ENCODE peak calls at places on chromosomes 3 and 15, in six cellular contexts. N is PC-3, Z is tibial artery, W is hepatocyte, D is breast epithelium, A is adrenal gland. Q is an unnamed sample.

GRCh38 chr3:160531311-160531710 is 34.1 kb downstream of the KPNA4 start:
- DNase-seq in N (no peak), Z (no peak), W (no peak), D (no peak), A (no peak), Q (no peak)

GRCh38 chr15:61916104-61916503 is 144.1 kb downstream of the VPS13C start:
- DNase-seq in N (no peak), Z (no peak), W (no peak), D (no peak), A (no peak), Q (no peak)

GRCh38 chr3:100730524-100730923 is 21.2 kb downstream of the TFG start:
- DNase-seq in N (no peak), Z (no peak), W (no peak), D (no peak), A (no peak), Q (no peak)

GRCh38 chr3:11161666-11162065 is 7.4 kb downstream of the HRH1 start:
- DNase-seq in N (no peak), Z (peak; percentile 31), W (no peak), D (no peak), A (no peak), Q (no peak)

GRCh38 chr3:123768480-123769359 is 115.4 kb downstream of the MYLK start:
- DNase-seq in N (no peak), Z (no peak), W (no peak), D (no peak), A (no peak), Q (no peak)

GRCh38 chr3:194598771-194599557 is 34.3 kb downstream of the TMEM44 start:
- DNase-seq in N (no peak), Z (no peak), W (no peak), D (no peak), A (no peak), Q (no peak)

GRCh38 chr3:126013742-126014141 is 44.8 kb downstream of the ROPN1B start:
- DNase-seq in N (no peak), Z (peak; percentile 45), W (no peak), D (no peak), A (no peak), Q (no peak)

GRCh38 chr3:28349397-28350000 is 875 bp upstream of the AZI2 start:
- DNase-seq in N (peak; percentile 55), Z (no peak), W (no peak), D (no peak), A (no peak), Q (peak; percentile 67)

GRCh38 chr15:98787936-98788757 is 139.8 kb downstream of the IGF1R start:
- DNase-seq in N (no peak), Z (no peak), W (peak; percentile 63), D (peak; percentile 32), A (no peak), Q (no peak)

GRCh38 chr3:11914651-11915050 is 68.0 kb upstream of the TAMM41 start:
- DNase-seq in N (no peak), Z (no peak), W (no peak), D (no peak), A (no peak), Q (no peak)

GRCh38 chr3:8983591-8983990 is 20.3 kb upstream of the RAD18 start:
- DNase-seq in N (peak; percentile 12), Z (no peak), W (no peak), D (no peak), A (no peak), Q (no peak)

GRCh38 chr15:43505723-43506122 is 11.7 kb upstream of the MAP1A start:
- DNase-seq in N (no peak), Z (no peak), W (peak; percentile 51), D (no peak), A (no peak), Q (no peak)

GRCh38 chr15:87498545-87498944 is 758.0 kb downstream of the NTRK3 start:
- DNase-seq in N (peak; percentile 54), Z (no peak), W (peak; percentile 6), D (no peak), A (no peak), Q (peak; percentile 32)

GRCh38 chr15:36230741-36231140 is 348.7 kb upstream of the CDIN1 start:
- DNase-seq in N (no peak), Z (no peak), W (no peak), D (no peak), A (no peak), Q (no peak)

GRCh38 chr3:127377801-127378442 is 90.1 kb upstream of the PRR20G start:
- DNase-seq in N (no peak), Z (no peak), W (no peak), D (no peak), A (no peak), Q (no peak)

GRCh38 chr15:92891533-92892200 is 8.5 kb upstream of the CHD2 start:
- DNase-seq in N (no peak), Z (no peak), W (no peak), D (no peak), A (no peak), Q (no peak)

GRCh38 chr15:90893175-90894090 is 9.1 kb downstream of the FES start:
- DNase-seq in N (no peak), Z (peak; percentile 61), W (no peak), D (no peak), A (no peak), Q (no peak)

GRCh38 chr3:18641916-18642315 is 216.8 kb upstream of the SATB1 start:
- DNase-seq in N (peak; percentile 35), Z (no peak), W (no peak), D (no peak), A (no peak), Q (no peak)

GRCh38 chr3:8386221-8386620 is 115.4 kb upstream of the LMCD1 start:
- DNase-seq in N (peak; percentile 47), Z (no peak), W (no peak), D (no peak), A (no peak), Q (peak; percentile 24)

GRCh38 chr3:141875893-141876380 is 506 bp upstream of the ATP1B3 start:
- DNase-seq in N (no peak), Z (peak; percentile 93), W (no peak), D (no peak), A (peak; percentile 71), Q (peak; percentile 56)

GRCh38 chr3:181711325-181712135 is at the start of gene SOX2:
- DNase-seq in N (peak; percentile 69), Z (no peak), W (peak; percentile 93), D (no peak), A (no peak), Q (peak; percentile 64)

DNA sequence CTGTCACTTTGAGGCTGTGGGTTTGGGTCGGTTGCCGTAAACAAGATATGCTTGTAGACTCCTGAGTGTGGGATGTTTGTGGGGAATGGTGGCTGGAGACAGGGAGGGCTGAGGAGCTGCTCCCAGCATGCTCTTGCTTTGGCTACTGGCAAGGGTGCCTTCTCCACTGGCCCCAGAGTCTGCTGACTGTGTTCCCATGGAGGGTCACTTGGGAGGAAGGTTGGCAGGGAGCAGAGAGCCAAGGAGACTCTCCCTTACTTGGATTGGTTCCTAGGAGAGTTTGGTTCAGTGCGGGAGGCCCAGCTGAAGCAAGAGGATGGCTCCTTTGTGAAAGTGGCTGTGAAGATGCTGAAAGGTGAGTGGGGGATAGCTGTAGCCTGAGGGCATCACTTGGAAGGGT is 11.8 kb downstream of the TYRO3 start:
- DNase-seq in N (no peak), Z (no peak), W (no peak), D (no peak), A (no peak), Q (no peak)
- H3K27ac ChIP-seq in N (no peak overlapping the region), Z (no peak overlapping the region), W (no peak overlapping the region), D (no peak overlapping the region), A (no peak overlapping the region), Q (no peak overlapping the region)

GRCh38 chr3:64344721-64345207 is 119.5 kb upstream of the PRICKLE2 start:
- DNase-seq in N (peak; percentile 59), Z (no peak), W (peak; percentile 58), D (no peak), A (no peak), Q (no peak)
- H3K4me1 ChIP-seq in N (peaks cover 32% of the 10 kb centered on the region), Z (peaks cover 21% of the 10 kb centered on the region), W (peaks cover 47% of the 10 kb centered on the region), D (peaks cover 7% of the 10 kb centered on the region), A (peaks cover 2% of the 10 kb centered on the region), Q (peaks cover 33% of the 10 kb centered on the region)

DNA sequence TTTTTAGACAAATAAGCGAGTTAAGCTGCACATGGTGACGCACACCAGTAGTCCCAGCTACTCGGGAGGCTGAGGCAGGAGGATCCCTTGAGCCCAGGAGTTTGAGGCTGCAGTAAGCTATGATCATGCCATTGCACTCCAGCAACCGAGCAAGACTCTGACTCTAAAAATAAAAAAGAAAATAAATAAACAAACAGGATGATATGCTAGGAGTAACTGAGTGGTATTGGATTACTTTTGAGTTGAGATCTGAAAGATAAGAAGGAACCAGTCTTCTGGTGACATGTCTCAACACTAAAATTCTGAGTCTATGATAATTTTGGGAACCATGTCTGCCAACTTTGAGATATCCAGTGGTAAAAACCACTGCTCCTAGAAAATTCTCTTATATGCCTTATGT is 109.1 kb upstream of the SKOR1 start:
- DNase-seq in N (no peak), Z (no peak), W (no peak), D (no peak), A (no peak), Q (no peak)
- H3K27me3 ChIP-seq in N (no peaks in the 10 kb centered on the region), Z (no peaks in the 10 kb centered on the region), W (no peaks in the 10 kb centered on the region), D (no peaks in the 10 kb centered on the region), A (no peaks in the 10 kb centered on the region), Q (no peaks in the 10 kb centered on the region)

GRCh38 chr15:95292790-95293450 is 1037.6 kb upstream of the NR2F2 start:
- DNase-seq in N (peak; percentile 82), Z (no peak), W (no peak), D (no peak), A (no peak), Q (no peak)
- H3K27ac ChIP-seq in N (peak overlapping the region; percentile 57), Z (peak overlapping the region; percentile 46), W (no peak overlapping the region), D (no peak overlapping the region), A (peak overlapping the region; percentile 30), Q (no peak overlapping the region)

GRCh38 chr3:13018561-13019242 is 54.5 kb downstream of the IQSEC1 start:
- DNase-seq in N (no peak), Z (peak; percentile 77), W (no peak), D (no peak), A (peak; percentile 56), Q (no peak)

GRCh38 chr3:13019243-13019701 is 54.0 kb downstream of the IQSEC1 start:
- DNase-seq in N (no peak), Z (peak; percentile 81), W (peak; percentile 72), D (no peak), A (peak; percentile 92), Q (peak; percentile 10)

GRCh38 chr3:13020159-13020558 is 53.1 kb downstream of the IQSEC1 start:
- DNase-seq in N (no peak), Z (peak; percentile 51), W (no peak), D (no peak), A (peak; percentile 37), Q (no peak)

GRCh38 chr3:13021141-13021933 is 51.9 kb downstream of the IQSEC1 start:
- DNase-seq in N (no peak), Z (peak; percentile 64), W (no peak), D (no peak), A (peak; percentile 74), Q (no peak)

DNA sequence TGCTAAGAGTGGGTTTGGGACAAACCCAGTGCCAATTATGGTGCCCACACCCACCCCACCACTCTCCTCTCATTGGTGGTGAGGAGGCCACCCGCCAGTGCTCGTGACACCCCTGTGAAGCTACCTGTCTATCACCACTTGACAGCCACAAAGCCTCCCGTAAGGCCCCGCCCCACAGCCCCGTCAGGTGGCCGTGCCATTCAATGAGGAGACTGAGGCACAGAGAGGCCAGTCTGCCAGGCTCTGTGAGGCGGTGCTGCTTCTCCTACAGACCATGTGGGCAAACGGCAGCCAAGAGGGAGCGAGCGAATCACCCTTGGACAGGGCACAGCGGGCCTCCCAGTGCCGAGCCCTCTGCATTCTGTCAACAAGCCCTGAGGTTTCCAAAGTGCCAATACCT is 53.5 kb downstream of the IQSEC1 start:
- DNase-seq in N (no peak), Z (peak; percentile 65), W (no peak), D (no peak), A (peak; percentile 68), Q (no peak)
- H3K4me1 ChIP-seq in N (peaks cover 23% of the 10 kb centered on the region), Z (peaks cover 84% of the 10 kb centered on the region), W (peaks cover 18% of the 10 kb centered on the region), D (peaks cover 37% of the 10 kb centered on the region), A (peaks cover 70% of the 10 kb centered on the region), Q (no peaks in the 10 kb centered on the region)